ENCODE peak calls at places on chromosomes 5 and 9, in seven cellular contexts. T is MM.1S; E is progenitor cell of endocrine pancreas; C is neuronal stem cell; J is mammary epithelial cell; R is OCI-LY7; B is stimulated activated CD4-positive, alpha-beta T cell treated with anti-CD3 and anti-CD28 coated beads, Interleukin-4, amount 100 ng/mL, for 4 hours. G is an unnamed sample.

GRCh38 chr5:42423285-42424152 is at the start of gene GHR:
- DNase-seq in E (peak), C (peak), B (no peak), R (no peak), T (peak), J (peak), G (peak)

GRCh38 chr9:93008457-93008856 is 50.0 kb upstream of the SUSD3 start:
- DNase-seq in J (no peak), B (no peak), E (no peak), T (no peak), C (no peak), R (no peak), G (no peak)

GRCh38 chr9:20237686-20238085 is 384.6 kb downstream of the MLLT3 start:
- DNase-seq in J (no peak), E (no peak), B (no peak), T (no peak), C (no peak), R (no peak), G (no peak)

GRCh38 chr5:111198281-111198948 is 25.8 kb upstream of the CAMK4 start:
- DNase-seq in B (no peak), T (no peak), J (no peak), E (no peak), R (no peak), C (no peak), G (no peak)

GRCh38 chr5:117357886-117358285 is 783.3 kb upstream of the SEMA6A start:
- DNase-seq in C (no peak), T (no peak), E (no peak), B (no peak), J (no peak), R (no peak), G (no peak)

GRCh38 chr9:36896296-36896695 is 137.8 kb downstream of the PAX5 start:
- DNase-seq in T (no peak), C (no peak), E (no peak), B (no peak), J (no peak), R (no peak), G (no peak)

GRCh38 chr5:139651863-139652787 is 4.0 kb downstream of the CXXC5 start:
- DNase-seq in T (peak), J (peak), B (no peak), E (no peak), C (peak), R (peak), G (peak)

GRCh38 chr9:10921671-10922070 is 308.9 kb upstream of the PTPRD start:
- DNase-seq in B (no peak), C (peak), T (no peak), E (no peak), R (no peak), J (no peak), G (no peak)

GRCh38 chr9:120413121-120414048 is 166.6 kb downstream of the CDK5RAP2 start:
- DNase-seq in B (no peak), E (no peak), J (no peak), R (no peak), C (peak), T (no peak), G (no peak)

GRCh38 chr5:73415617-73416016 is 33.0 kb downstream of the FOXD1 start:
- DNase-seq in B (no peak), E (no peak), J (peak), R (no peak), T (no peak), C (no peak), G (no peak)

GRCh38 chr5:123785160-123786001 is 273.4 kb downstream of the CSNK1G3 start:
- DNase-seq in B (no peak), R (no peak), E (no peak), C (no peak), J (peak), T (no peak), G (peak)

GRCh38 chr9:92035146-92035545 is 80.1 kb downstream of the SPTLC1 start:
- DNase-seq in J (no peak), C (no peak), B (no peak), T (no peak), E (no peak), R (no peak), G (no peak)

GRCh38 chr5:78506296-78507049 is 142.1 kb downstream of the LHFPL2 start:
- DNase-seq in B (no peak), C (no peak), R (no peak), J (no peak), E (no peak), T (no peak), G (no peak)

GRCh38 chr5:146789712-146790660 is 88.6 kb downstream of the PPP2R2B start:
- DNase-seq in E (no peak), C (peak), J (no peak), B (no peak), R (no peak), T (no peak), G (no peak)

GRCh38 chr5:76692274-76692540 is 23.7 kb upstream of the F2R start:
- DNase-seq in B (no peak), C (no peak), J (no peak), E (no peak), R (no peak), T (no peak), G (no peak)

GRCh38 chr5:149737355-149737754 is 7.2 kb downstream of the PPARGC1B start:
- DNase-seq in R (no peak), B (no peak), E (no peak), C (no peak), J (no peak), T (no peak), G (no peak)

GRCh38 chr9:82031538-82032280 is 43.1 kb downstream of the SPATA31D1 start:
- DNase-seq in R (no peak), J (peak), C (no peak), T (no peak), B (no peak), E (no peak), G (no peak)

GRCh38 chr9:111807197-111807596 is 12.5 kb upstream of the SHOC1 start:
- DNase-seq in E (no peak), J (peak), R (no peak), B (no peak), C (no peak), T (no peak), G (no peak)

GRCh38 chr9:35470894-35471293 is 19.0 kb upstream of the RUSC2 start:
- DNase-seq in C (no peak), J (peak), B (no peak), R (no peak), E (no peak), T (no peak), G (no peak)

GRCh38 chr9:127723450-127723849 is 7.6 kb downstream of the TTC16 start:
- DNase-seq in E (no peak), C (no peak), T (no peak), R (no peak), B (no peak), J (peak), G (peak)

GRCh38 chr9:121282309-121283071 is 14.5 kb downstream of the GSN start:
- DNase-seq in E (no peak), R (no peak), T (no peak), J (peak), B (no peak), C (no peak), G (no peak)

GRCh38 chr5:158679221-158679641 is 420.5 kb downstream of the EBF1 start:
- DNase-seq in B (no peak), R (no peak), J (no peak), C (no peak), E (no peak), T (peak), G (no peak)

GRCh38 chr5:180130876-180131740 is 59.5 kb upstream of the RNF130 start:
- DNase-seq in B (no peak), T (no peak), C (no peak), E (no peak), J (no peak), R (no peak), G (no peak)

GRCh38 chr5:138470322-138471285 is 5.3 kb downstream of the EGR1 start:
- DNase-seq in J (peak), B (no peak), C (no peak), T (no peak), E (no peak), R (no peak), G (no peak)

GRCh38 chr5:52961238-52961637 is 27.9 kb upstream of the ITGA2 start:
- DNase-seq in B (no peak), C (no peak), J (peak), R (no peak), E (no peak), T (no peak), G (no peak)

GRCh38 chr9:116191757-116192415 is 38.3 kb downstream of the PAPPA start:
- DNase-seq in B (no peak), C (no peak), R (no peak), E (no peak), T (no peak), J (no peak), G (no peak)

G was measured in mucosa of descending colon.